ENCODE peak calls at places on chromosomes 16 and 17, in ten cellular contexts. M is GM12865; I is CD8-positive, alpha-beta T cell; S is body of pancreas; J is BJ; V is lower leg skin; N is AG10803; W is mucosa of descending colon; K is left ventricle myocardium inferior; H is brain microvascular endothelial cell. Z is an unnamed sample.

GRCh38 chr16:10027553-10027952 is 154.7 kb downstream of the GRIN2A start:
- DNase-seq in M (no peak), I (no peak), S (no peak), J (no peak), V (no peak), N (no peak), W (no peak), K (no peak), H (no peak), Z (no peak)

GRCh38 chr16:51392651-51393187 is 241.6 kb upstream of the SALL1 start:
- DNase-seq in M (no peak), I (no peak), S (no peak), J (peak), V (peak), N (peak), W (peak), K (no peak), H (peak), Z (peak)

GRCh38 chr17:22193113-22193512 is 500.8 kb downstream of the KCNJ18 start:
- DNase-seq in M (no peak), I (no peak), S (no peak), J (no peak), V (no peak), N (no peak), W (no peak), K (no peak), H (no peak), Z (no peak)

GRCh38 chr16:84390131-84390785 is 21.9 kb downstream of the ATP2C2 start:
- DNase-seq in M (no peak), I (no peak), S (no peak), J (no peak), V (no peak), N (no peak), W (no peak), K (no peak), H (no peak), Z (no peak)

GRCh38 chr17:43360376-43360738 is 38.4 kb upstream of the ARL4D start:
- DNase-seq in M (no peak), I (peak), S (peak), J (no peak), V (peak), N (peak), W (peak), K (no peak), H (peak), Z (peak)

GRCh38 chr17:13736915-13737314 is 135.2 kb upstream of the HS3ST3A1 start:
- DNase-seq in M (no peak), I (no peak), S (no peak), J (peak), V (no peak), N (peak), W (no peak), K (no peak), H (no peak), Z (no peak)

GRCh38 chr17:76816590-76817135 is 51.5 kb upstream of the MGAT5B start:
- DNase-seq in M (peak), I (peak), S (no peak), J (no peak), V (no peak), N (peak), W (peak), K (peak), H (peak), Z (peak)

GRCh38 chr17:16516594-16517018 is 24.6 kb upstream of the LRRC75A start:
- DNase-seq in M (no peak), I (no peak), S (no peak), J (peak), V (no peak), N (peak), W (no peak), K (no peak), H (peak), Z (peak)

GRCh38 chr16:61909074-61909473 is 127.2 kb downstream of the CDH8 start:
- DNase-seq in M (no peak), I (no peak), S (no peak), J (no peak), V (no peak), N (peak), W (no peak), K (no peak), H (no peak), Z (peak)

DNA sequence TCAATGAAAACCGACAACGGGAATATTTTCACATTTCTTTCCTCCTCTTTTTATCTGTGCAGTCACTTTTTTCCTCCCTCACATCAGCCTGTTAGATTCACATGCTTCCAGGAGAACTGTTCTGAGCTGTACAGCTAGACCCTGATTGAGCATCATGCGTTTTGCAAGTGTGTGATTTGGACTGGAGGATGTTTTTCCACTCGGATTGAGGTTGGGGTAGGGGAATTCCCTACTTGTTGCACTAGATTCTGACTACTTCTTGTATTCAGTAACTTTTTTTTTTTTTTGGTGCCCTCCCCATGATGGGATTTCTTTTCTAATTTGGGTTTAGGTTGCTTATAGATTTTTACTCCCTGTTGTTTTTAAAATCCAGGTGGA is 4.8 kb downstream of the MSI2 start:
- DNase-seq in M (no peak), I (no peak), S (no peak), J (no peak), V (no peak), N (no peak), W (no peak), K (no peak), H (no peak), Z (no peak)
- H3K4me3 ChIP-seq in M (no peak), I (no peak), S (no peak), J (no peak), V (no peak), N (no peak), W (no peak), K (no peak), H (no peak), Z (no peak)

DNA sequence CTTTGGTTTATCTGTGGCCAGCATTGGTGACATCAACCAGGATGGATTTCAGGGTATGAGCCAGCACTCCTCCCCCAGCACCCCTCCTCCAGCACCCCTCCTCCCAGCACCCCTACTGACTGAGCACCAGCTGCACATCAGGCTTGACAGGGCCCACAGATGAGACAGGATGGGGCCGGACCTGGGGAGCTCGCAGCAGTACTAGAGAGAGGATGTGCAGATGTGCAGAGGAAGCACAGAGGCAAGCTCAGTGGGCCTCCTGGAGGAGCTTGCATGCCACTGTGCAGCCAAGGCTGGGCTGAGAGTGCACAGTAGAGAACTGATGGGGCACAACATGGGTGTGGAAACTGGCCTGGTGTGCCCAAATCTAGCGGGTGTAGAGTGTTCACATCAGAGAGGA is 16.2 kb downstream of the ITGA3 start:
- DNase-seq in M (peak), I (no peak), S (no peak), J (no peak), V (no peak), N (no peak), W (no peak), K (no peak), H (no peak), Z (no peak)
- TF ChIP-seq CTCF in M (no peak), I (no peak), S (no peak), J (no peak), V (no peak), N (no peak), W (no peak), K (no peak), H (peak), Z (no peak)

DNA sequence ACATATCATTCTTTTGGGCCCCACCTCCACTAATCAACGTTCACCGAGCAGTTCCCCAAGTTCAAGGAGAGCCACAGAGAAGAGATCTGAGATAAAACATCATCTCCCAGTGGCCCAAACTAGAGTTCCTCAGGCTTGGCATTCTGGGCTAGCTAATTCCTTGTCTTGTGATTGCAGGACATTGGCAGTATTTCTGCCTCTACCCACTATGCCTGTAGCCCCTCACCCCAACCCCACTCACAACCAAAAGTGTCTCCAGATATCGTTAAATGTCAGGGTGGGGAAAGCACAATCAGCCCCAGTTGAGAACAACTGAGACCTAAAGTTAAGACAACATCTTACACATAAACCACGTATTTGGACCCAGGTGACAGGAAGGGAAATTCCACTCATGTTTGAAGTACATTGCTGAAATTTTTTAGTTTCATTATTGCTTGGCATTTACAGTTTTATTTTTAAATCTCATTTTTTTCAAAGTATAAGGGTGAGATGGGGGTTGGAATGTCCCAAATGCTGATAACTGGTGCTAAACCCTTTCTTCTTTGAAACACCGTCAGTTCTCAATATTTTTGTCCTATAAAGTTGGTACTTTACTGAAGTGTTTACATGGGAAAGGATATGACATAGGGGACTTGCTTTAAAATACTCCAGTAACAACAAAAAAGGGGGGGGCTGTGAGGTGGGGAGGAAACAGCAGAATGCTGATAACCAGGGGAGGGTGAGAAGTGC is 13.6 kb downstream of the ZC3H7A start:
- DNase-seq in M (peak), I (peak), S (no peak), J (no peak), V (no peak), N (peak), W (no peak), K (no peak), H (no peak), Z (peak)
- H3K4me3 ChIP-seq in M (peak), I (peak), S (no peak), J (peak), V (no peak), N (peak), W (no peak), K (peak), H (peak), Z (no peak)

DNA sequence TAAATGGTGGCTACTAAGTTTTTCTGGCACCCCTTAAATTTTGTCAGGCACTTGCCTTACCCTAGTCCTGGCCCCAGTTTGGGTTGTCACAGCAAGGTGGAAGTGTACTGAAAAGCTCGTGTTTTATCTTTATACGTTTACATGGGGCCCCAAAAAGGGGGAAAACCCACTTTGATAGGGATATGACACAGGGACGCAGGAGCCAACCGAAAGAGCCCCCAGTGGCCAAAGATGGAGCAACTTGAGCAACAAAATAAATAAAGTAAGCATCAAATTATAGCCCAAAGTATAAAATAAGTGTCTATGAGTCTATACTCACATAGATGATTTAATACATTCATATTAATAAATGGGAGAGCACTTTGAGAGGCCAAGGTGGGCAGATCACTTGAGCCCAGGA is 5.0 kb upstream of the CETP start:
- DNase-seq in M (no peak), I (no peak), S (no peak), J (no peak), V (no peak), N (no peak), W (no peak), K (no peak), H (no peak), Z (no peak)
- TF ChIP-seq CTCF in M (peak), I (no peak), S (no peak), J (peak), V (no peak), N (no peak), W (no peak), K (no peak), H (peak), Z (peak)

GRCh38 chr16:1333854-1334719 is 642 bp downstream of the BAIAP3 start:
- DNase-seq in M (no peak), I (no peak), S (no peak), J (no peak), V (no peak), N (no peak), W (no peak), K (no peak), H (no peak), Z (no peak)
- H3K4me3 ChIP-seq in M (no peak), I (no peak), S (no peak), J (peak), V (no peak), N (no peak), W (no peak), K (peak), H (no peak), Z (no peak)